ENCODE peak calls at places on chromosomes 6 and 20, in nine cellular contexts. J is brain microvascular endothelial cell; K is fibroblast of the conjunctiva; T is psoas muscle; B is NCI-H748 treated with DMSO at 0.1 percent for 48 hours; V is A172; W is GM12892; N is activated naive CD4-positive, alpha-beta T cell; U is neural crest cell. L is an unnamed sample.

GRCh38 chr6:137967689-137968467 is 100.8 kb downstream of the TNFAIP3 start:
- DNase-seq in J (no peak), U (no peak), W (no peak), V (no peak), B (no peak), N (no peak), K (no peak), T (no peak), L (no peak)

GRCh38 chr20:24045621-24046020 is 57.0 kb upstream of the GGTLC1 start:
- DNase-seq in W (no peak), U (no peak), B (no peak), J (no peak), T (no peak), N (no peak), V (no peak), K (no peak), L (no peak)

GRCh38 chr6:143288923-143289322 is 161.6 kb downstream of the ADAT2 start:
- DNase-seq in W (no peak), J (no peak), N (no peak), T (no peak), B (no peak), K (no peak), V (no peak), U (no peak), L (no peak)

GRCh38 chr6:107506145-107506544 is 16.2 kb downstream of the SOBP start:
- DNase-seq in J (no peak), W (no peak), N (no peak), U (no peak), K (no peak), T (no peak), V (no peak), B (no peak), L (no peak)

GRCh38 chr20:44496976-44497375 is 21.3 kb downstream of the TTPAL start:
- DNase-seq in T (no peak), J (peak), K (no peak), N (no peak), B (no peak), W (no peak), V (peak), U (no peak), L (peak)

GRCh38 chr6:95364016-95364604 is 213.2 kb upstream of the MANEA start:
- DNase-seq in N (no peak), K (no peak), B (peak), J (no peak), T (no peak), U (no peak), W (no peak), V (peak), L (no peak)

GRCh38 chr6:8084586-8084985 is 17.8 kb downstream of the EEF1E1 start:
- DNase-seq in T (no peak), W (no peak), K (no peak), V (peak), B (no peak), J (no peak), N (no peak), U (no peak), L (no peak)

GRCh38 chr6:2976571-2977085 is 5.3 kb upstream of the SERPINB6 start:
- DNase-seq in T (no peak), B (no peak), W (no peak), U (no peak), V (peak), N (no peak), J (peak), K (no peak), L (no peak)

GRCh38 chr6:78487401-78487800 is 379.9 kb upstream of the IRAK1BP1 start:
- DNase-seq in V (peak), U (no peak), K (no peak), B (no peak), W (no peak), J (no peak), N (no peak), T (no peak), L (no peak)

GRCh38 chr6:37171141-37171969 is 1.4 kb downstream of the PIM1 start:
- DNase-seq in T (peak), W (no peak), U (peak), N (no peak), B (peak), V (no peak), J (peak), K (no peak), L (no peak)

GRCh38 chr6:37323568-37323967 is 30.2 kb upstream of the RNF8 start:
- DNase-seq in U (no peak), B (no peak), T (no peak), V (no peak), W (no peak), N (no peak), J (no peak), K (peak), L (no peak)

GRCh38 chr20:54347216-54347833 is 128.1 kb upstream of the DOK5 start:
- DNase-seq in J (no peak), K (no peak), N (no peak), U (no peak), T (no peak), B (no peak), W (no peak), V (no peak), L (no peak)

GRCh38 chr6:129890164-129890563 is 29.0 kb upstream of the TMEM244 start:
- DNase-seq in N (no peak), V (peak), J (peak), U (no peak), W (no peak), T (no peak), K (no peak), B (no peak), L (no peak)

GRCh38 chr6:127288705-127289104 is 22.0 kb downstream of the RNF146 start:
- DNase-seq in U (no peak), V (no peak), N (no peak), T (no peak), K (no peak), W (no peak), J (no peak), B (no peak), L (no peak)

GRCh38 chr20:1622450-1622849 is 2.6 kb upstream of the SIRPB1 start:
- DNase-seq in W (no peak), N (no peak), V (no peak), K (no peak), J (no peak), T (no peak), B (no peak), U (no peak), L (no peak)

GRCh38 chr20:43533060-43533459 is 25.6 kb downstream of the L3MBTL1 start:
- DNase-seq in B (no peak), N (no peak), J (no peak), U (no peak), V (no peak), K (no peak), W (no peak), T (no peak), L (no peak)

GRCh38 chr6:104711371-104711770 is 148.3 kb downstream of the HACE1 start:
- DNase-seq in J (peak), K (peak), B (peak), T (no peak), N (no peak), U (no peak), W (no peak), V (no peak), L (no peak)

GRCh38 chr6:135323202-135323668 is 142.1 kb downstream of the MYB start:
- DNase-seq in T (no peak), B (no peak), W (peak), V (no peak), N (no peak), U (no peak), K (no peak), J (peak), L (no peak)

GRCh38 chr20:49406666-49407065 is 75.8 kb downstream of the KCNB1 start:
- DNase-seq in T (no peak), U (no peak), K (no peak), W (no peak), N (no peak), J (no peak), V (no peak), B (no peak), L (no peak)

GRCh38 chr6:146972526-146972925 is 231.7 kb upstream of the STXBP5 start:
- DNase-seq in T (no peak), V (no peak), K (no peak), N (no peak), B (no peak), W (no peak), J (no peak), U (no peak), L (no peak)

GRCh38 chr6:137810554-137811120 is 56.4 kb upstream of the TNFAIP3 start:
- DNase-seq in K (no peak), V (no peak), T (no peak), U (no peak), B (no peak), J (no peak), W (no peak), N (no peak), L (no peak)

GRCh38 chr20:50224553-50225255 is 34.1 kb downstream of the CEBPB start:
- DNase-seq in N (no peak), B (no peak), T (peak), K (peak), J (peak), V (peak), W (no peak), U (no peak), L (peak)

GRCh38 chr6:28664870-28665396 is 139.3 kb downstream of the GPX5 start:
- DNase-seq in U (no peak), K (no peak), T (no peak), J (no peak), N (no peak), W (no peak), V (no peak), B (no peak), L (no peak)

L was measured in AG04450.